ENCODE peak calls at places on chromosome 2, in four cellular contexts. One of them, this sample, is unnamed.

GRCh38 chr2:98463988-98464771 is 19.5 kb downstream of the INPP4A start:
- DNase-seq in suprapubic skin: no peak
- DNase-seq in GM12892: no peak
- DNase-seq in stomach: peak
- DNase-seq in this sample: no peak

GRCh38 chr2:167191588-167191987 is 303.3 kb downstream of the XIRP2 start:
- DNase-seq in suprapubic skin: no peak
- DNase-seq in GM12892: no peak
- DNase-seq in stomach: no peak
- DNase-seq in this sample: no peak

GRCh38 chr2:240502059-240502429 is 55.7 kb downstream of the ANKMY1 start:
- DNase-seq in suprapubic skin: peak
- DNase-seq in GM12892: no peak
- DNase-seq in stomach: peak
- DNase-seq in this sample: no peak

GRCh38 chr2:45458909-45459563 is 152.0 kb downstream of the SRBD1 start:
- DNase-seq in suprapubic skin: no peak
- DNase-seq in GM12892: no peak
- DNase-seq in stomach: peak
- DNase-seq in this sample: peak

GRCh38 chr2:160125828-160126227 is 63.4 kb upstream of the PLA2R1 start:
- DNase-seq in suprapubic skin: no peak
- DNase-seq in GM12892: no peak
- DNase-seq in stomach: no peak
- DNase-seq in this sample: no peak

GRCh38 chr2:19540739-19541503 is 182.5 kb upstream of the OSR1 start:
- DNase-seq in suprapubic skin: no peak
- DNase-seq in GM12892: no peak
- DNase-seq in stomach: no peak
- DNase-seq in this sample: no peak

GRCh38 chr2:237720962-237721361 is 77.6 kb upstream of the RBM44 start:
- DNase-seq in suprapubic skin: no peak
- DNase-seq in GM12892: no peak
- DNase-seq in stomach: no peak
- DNase-seq in this sample: no peak

GRCh38 chr2:230575640-230576324 is 136.9 kb upstream of the CAB39 start:
- DNase-seq in suprapubic skin: no peak
- DNase-seq in GM12892: no peak
- DNase-seq in stomach: no peak
- DNase-seq in this sample: no peak

GRCh38 chr2:216713691-216714411 is 18.5 kb upstream of the IGFBP5 start:
- DNase-seq in suprapubic skin: peak
- DNase-seq in GM12892: no peak
- DNase-seq in stomach: no peak
- DNase-seq in this sample: peak

GRCh38 chr2:40559175-40559574 is 107.3 kb upstream of the SLC8A1 start:
- DNase-seq in suprapubic skin: no peak
- DNase-seq in GM12892: no peak
- DNase-seq in stomach: no peak
- DNase-seq in this sample: no peak

GRCh38 chr2:237861875-237862527 is 2.6 kb downstream of the RAMP1 start:
- DNase-seq in suprapubic skin: no peak
- DNase-seq in GM12892: no peak
- DNase-seq in stomach: no peak
- DNase-seq in this sample: no peak

DNA sequence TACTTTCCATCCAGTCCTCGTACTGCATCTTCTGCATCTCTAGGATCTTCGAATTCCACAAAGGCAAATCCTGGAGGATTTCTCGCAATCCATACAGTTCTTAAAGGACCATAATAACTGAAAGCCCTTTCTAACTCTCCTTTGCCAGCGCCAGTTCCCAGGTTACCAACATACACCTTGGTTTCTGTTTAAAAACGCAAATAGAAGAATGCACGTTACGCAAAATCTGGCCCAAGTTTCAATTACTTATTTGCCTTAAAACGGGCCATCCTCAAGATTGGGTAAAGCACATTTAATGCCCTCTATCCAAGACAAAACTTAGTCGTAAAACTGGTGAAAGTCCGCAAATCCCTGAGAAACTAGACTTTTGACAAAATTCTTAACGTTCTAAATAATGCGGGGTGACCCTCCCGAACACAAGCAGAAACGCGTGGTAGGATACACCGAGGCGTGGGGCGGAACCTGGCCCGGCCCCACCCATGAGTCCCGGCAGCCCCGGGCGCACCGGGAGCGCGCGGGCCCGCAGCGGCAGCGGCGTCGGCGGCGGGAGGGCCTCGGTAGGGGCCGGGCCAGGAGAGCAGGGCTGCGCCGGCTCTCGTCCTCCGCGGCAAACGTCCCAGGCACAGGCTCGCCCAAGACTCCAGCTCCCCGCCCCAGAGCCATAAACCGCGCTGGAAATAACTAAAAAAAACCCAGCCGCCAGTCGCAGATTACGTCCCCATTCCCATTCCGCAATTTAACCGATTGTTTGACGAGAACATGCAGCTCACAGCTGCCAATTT is 959 bp downstream of the SRSF7 start:
- DNase-seq in suprapubic skin: no peak
- DNase-seq in GM12892: peak
- DNase-seq in stomach: peak
- DNase-seq in this sample: peak
- TF ChIP-seq POLR2A in suprapubic skin: peak
- TF ChIP-seq POLR2A in GM12892: no peak
- TF ChIP-seq POLR2A in stomach: no peak
- TF ChIP-seq POLR2A in this sample: peak

DNA sequence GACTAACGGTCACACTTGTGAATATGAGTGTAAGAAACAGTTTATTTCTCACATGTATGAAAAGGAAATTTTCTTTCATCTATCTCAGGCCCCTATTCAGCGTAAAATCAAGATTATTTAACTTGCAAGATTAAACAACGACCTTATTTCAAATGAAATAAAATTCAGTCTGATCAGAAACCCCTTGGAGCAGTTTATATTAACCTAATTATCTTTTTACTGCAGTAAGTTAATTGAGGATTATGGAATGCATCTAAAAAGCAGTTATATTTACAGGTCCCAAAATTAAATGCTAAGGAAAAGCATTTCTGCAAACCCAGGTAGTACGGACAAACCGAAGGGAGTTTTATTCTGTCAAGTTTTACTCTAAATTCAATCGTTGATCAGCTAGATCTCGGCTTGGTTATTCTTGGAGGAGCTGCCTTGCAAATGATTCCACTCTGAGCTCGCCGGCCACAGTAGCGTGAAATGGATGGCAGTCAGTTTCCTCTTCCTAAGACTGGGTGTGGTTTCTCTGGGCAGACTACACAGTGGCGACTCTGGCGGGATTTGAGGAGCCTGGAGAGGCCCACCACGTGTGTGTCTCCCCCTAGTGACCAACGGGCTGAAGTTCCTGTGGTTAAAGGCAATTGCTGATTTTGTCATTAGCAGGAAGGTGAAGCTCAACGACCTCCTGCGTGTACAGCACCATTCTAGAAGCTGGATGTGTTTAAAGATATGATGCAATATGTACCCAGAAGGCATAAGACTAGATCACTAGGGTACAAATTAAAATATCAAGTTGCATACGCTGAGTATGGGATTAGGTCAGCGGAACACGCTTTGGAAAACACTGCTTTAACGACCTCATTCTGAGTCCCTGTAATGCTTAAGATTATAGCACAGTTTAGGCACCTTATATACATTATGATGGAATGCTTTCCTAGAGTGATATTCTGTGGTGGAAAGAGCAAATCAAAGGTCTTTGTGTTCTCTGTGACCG is 36.4 kb downstream of the PRKRA start:
- DNase-seq in suprapubic skin: peak
- DNase-seq in GM12892: peak
- DNase-seq in stomach: peak
- DNase-seq in this sample: peak
- TF ChIP-seq POLR2A in suprapubic skin: no peak
- TF ChIP-seq POLR2A in GM12892: peak
- TF ChIP-seq POLR2A in stomach: no peak
- TF ChIP-seq POLR2A in this sample: no peak

DNA sequence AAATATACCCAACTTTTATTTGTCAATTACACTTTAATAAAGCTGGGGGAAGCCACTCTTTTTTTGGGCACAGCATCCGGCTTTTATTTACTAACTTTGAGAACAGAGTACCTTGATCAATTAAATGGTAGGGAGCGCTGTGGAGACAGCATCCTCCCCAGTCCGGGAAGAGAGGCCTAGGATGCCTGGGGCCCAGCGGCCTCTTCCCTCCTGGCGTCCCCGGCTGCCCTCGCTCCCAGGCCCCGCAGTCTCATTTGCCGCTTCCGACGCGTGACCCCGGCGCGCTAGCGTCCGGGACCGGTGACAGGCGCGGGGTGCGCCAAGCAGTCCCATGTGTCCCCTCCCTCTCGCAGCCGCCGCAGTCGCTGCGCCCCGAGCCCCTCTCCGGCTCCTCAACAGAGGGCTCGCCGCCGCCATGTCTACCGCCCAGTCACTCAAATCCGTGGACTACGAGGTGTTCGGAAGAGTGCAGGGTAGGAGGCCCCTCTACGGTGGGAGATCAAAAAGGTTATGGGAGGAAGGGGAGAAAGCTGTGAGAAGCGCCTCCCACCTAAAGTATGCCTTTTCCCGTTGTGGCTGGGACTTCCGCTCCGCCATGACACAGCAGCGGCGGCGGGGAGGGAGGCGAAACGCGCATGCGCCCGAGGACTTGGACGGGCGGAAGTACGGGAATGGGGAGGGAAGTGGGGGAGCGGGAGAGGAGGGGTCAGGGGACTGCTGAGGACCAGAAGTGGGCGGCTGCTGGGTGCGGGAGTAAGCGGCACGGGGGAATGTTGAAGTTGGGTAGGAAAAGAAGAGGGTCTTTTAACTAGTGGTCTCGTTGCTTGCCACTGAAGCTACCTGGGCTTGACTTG is at the start of gene ACYP2:
- DNase-seq in suprapubic skin: peak
- DNase-seq in GM12892: peak
- DNase-seq in stomach: peak
- DNase-seq in this sample: peak
- TF ChIP-seq POLR2A in suprapubic skin: peak
- TF ChIP-seq POLR2A in GM12892: peak
- TF ChIP-seq POLR2A in stomach: no peak
- TF ChIP-seq POLR2A in this sample: peak

DNA sequence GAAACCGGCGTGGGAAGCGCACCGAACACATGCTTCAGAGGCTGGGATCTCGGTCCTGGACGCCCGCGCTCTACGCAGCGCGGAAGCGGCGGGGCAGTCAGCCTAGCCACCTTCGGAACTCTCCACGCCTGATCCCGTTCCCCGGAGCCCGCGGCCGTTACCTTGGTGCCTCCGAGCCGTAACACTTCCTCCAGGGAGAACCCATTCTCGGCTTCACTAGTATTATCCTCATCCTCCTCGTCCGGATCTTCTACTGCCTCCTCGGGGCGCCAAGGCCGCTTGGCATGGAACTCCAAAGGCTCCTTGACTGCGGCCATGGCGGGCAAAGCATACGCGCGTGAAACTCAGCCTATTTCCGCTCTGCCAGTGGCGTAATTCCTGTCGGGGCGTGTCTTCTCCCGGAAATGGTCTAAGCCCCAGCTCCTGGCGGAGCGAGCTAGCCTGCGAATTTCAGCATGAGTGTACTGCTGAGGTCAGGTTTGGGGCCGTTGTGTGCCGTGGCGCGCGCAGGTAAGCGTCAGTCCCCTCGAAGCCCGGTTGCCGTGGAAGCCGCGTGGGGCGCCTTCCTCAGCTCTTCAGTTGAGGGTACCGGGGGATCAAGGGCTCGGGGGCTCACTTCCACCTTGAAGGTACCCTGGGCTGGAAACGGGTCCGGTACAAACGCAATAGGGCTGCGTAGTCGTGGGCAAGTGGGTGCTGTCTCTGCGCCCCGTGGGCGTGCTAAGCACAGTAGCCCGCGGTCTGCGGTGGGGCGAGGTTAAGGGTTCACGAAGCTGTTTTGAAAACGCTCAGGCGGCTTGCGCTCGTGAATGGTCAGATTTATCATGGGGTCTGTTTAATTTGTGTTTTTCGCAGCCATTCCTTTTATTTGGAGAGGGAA is at the start of the genes CEBPZ and NDUFAF7:
- DNase-seq in suprapubic skin: peak
- DNase-seq in GM12892: peak
- DNase-seq in stomach: peak
- DNase-seq in this sample: peak
- TF ChIP-seq POLR2A in suprapubic skin: peak
- TF ChIP-seq POLR2A in GM12892: peak
- TF ChIP-seq POLR2A in stomach: no peak
- TF ChIP-seq POLR2A in this sample: peak

This sample was measured in thyroid gland.